ENCODE peak calls at places on chromosomes 11 and 22, in six cellular contexts. L, B, T, N, J and P are unnamed samples.

GRCh38 chr11:3091846-3092602 is 34.8 kb upstream of the CARS1 start:
- DNase-seq in L (peak), T (peak), B (peak), J (peak), N (no peak), P (no peak)

GRCh38 chr11:66002648-66003225 is 434 bp downstream of the BANF1 start:
- DNase-seq in L (no peak), N (no peak), J (no peak), T (no peak), B (no peak), P (no peak)

GRCh38 chr22:22750335-22751042 is 106.1 kb downstream of the GGTLC2 start:
- DNase-seq in B (no peak), J (no peak), T (no peak), L (no peak), N (no peak), P (no peak)

GRCh38 chr22:19042285-19043110 is 79.7 kb downstream of the DGCR2 start:
- DNase-seq in J (no peak), B (no peak), L (no peak), T (no peak), N (no peak), P (no peak)

GRCh38 chr11:88603499-88603898 is 266.0 kb upstream of the CTSC start:
- DNase-seq in T (no peak), N (no peak), J (no peak), L (no peak), B (no peak), P (no peak)

GRCh38 chr11:6320411-6321207 is at the start of gene CAVIN3:
- DNase-seq in L (no peak), N (peak), B (no peak), T (peak), J (no peak), P (no peak)

GRCh38 chr11:69744435-69744834 is 30.7 kb downstream of the FGF4 start:
- DNase-seq in T (no peak), L (no peak), B (no peak), J (peak), N (peak), P (peak)

GRCh38 chr22:36374603-36375024 is 13.2 kb downstream of the MYH9 start:
- DNase-seq in T (peak), N (no peak), B (no peak), L (no peak), J (peak), P (no peak)

GRCh38 chr11:72041364-72042058 is 38.8 kb downstream of the NUMA1 start:
- DNase-seq in N (peak), L (peak), J (peak), T (peak), B (peak), P (peak)